ENCODE peak calls at places on chromosomes 6 and 20, in six cellular contexts. V is stomach, K is Calu3, E is body of pancreas, F is endothelial cell, T is AG04449. O is an unnamed sample.

GRCh38 chr6:111515259-111515658 is 32.2 kb upstream of the REV3L start:
- DNase-seq in V (no peak), K (no peak), E (no peak), F (no peak), T (no peak), O (no peak)

GRCh38 chr6:69846770-69847506 is 19.4 kb upstream of the COL19A1 start:
- DNase-seq in V (no peak), K (no peak), E (no peak), F (no peak), T (no peak), O (no peak)

GRCh38 chr20:615494-615893 is 5.4 kb upstream of the TCF15 start:
- DNase-seq in V (no peak), K (no peak), E (no peak), F (no peak), T (no peak), O (no peak)

GRCh38 chr6:46923476-46923875 is 1.7 kb upstream of the ADGRF5 start:
- DNase-seq in V (no peak), K (no peak), E (no peak), F (no peak), T (no peak), O (no peak)

GRCh38 chr20:41428285-41428684 is 61.7 kb upstream of the EMILIN3 start:
- DNase-seq in V (no peak), K (no peak), E (no peak), F (no peak), T (no peak), O (peak; percentile 11)

GRCh38 chr6:44667668-44668390 is 280.3 kb downstream of the CDC5L start:
- DNase-seq in V (peak; percentile 39), K (peak; percentile 76), E (peak; percentile 50), F (peak; percentile 44), T (no peak), O (no peak)

GRCh38 chr6:16969699-16970695 is 131.9 kb upstream of the STMND1 start:
- DNase-seq in V (no peak), K (no peak), E (no peak), F (no peak), T (no peak), O (peak; percentile 15)

GRCh38 chr6:159169557-159170332 is 545 bp downstream of the FNDC1 start:
- DNase-seq in V (no peak), K (peak; percentile 18), E (peak; percentile 8), F (peak; percentile 60), T (no peak), O (peak; percentile 31)

GRCh38 chr20:52172392-52173047 is 19.1 kb downstream of the ZFP64 start:
- DNase-seq in V (no peak), K (no peak), E (no peak), F (no peak), T (no peak), O (no peak)

DNA sequence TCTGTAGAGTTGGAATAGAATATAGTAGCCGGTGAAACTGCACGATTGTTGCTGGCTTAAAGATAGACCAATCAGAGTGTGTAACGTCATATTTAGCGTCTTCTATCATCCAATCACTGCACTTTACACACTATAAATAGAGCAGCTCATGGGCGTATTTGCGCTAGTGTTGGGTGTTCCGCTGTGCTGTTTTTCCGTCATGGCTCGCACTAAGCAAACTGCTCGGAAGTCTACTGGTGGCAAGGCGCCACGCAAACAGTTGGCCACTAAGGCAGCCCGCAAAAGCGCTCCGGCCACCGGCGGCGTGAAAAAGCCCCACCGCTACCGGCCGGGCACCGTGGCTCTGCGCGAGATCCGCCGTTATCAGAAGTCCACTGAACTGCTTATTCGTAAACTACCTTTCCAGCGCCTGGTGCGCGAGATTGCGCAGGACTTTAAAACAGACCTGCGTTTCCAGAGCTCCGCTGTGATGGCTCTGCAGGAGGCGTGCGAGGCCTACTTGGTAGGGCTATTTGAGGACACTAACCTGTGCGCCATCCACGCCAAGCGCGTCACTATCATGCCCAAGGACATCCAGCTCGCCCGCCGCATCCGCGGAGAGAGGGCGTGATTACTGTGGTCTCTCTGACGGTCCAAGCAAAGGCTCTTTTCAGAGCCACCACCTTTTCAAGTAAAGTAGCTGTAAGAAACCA is 57.8 kb downstream of the TRIM38 start:
- DNase-seq in V (peak; percentile 88), K (peak; percentile 60), E (peak; percentile 85), F (peak; percentile 56), T (no peak), O (peak; percentile 96)
- TF ChIP-seq CTCF in V (no peak), K (no peak), E (no peak), F (no peak), T (no peak), O (no peak)

GRCh38 chr6:126335210-126335609 is 4.7 kb upstream of the CENPW start:
- DNase-seq in V (no peak), K (no peak), E (no peak), F (no peak), T (no peak), O (no peak)
- TF ChIP-seq CTCF in V (no peak), K (no peak), E (no peak), F (no peak), T (no peak), O (peak; percentile 6)

GRCh38 chr6:122838060-122838780 is 49.2 kb downstream of the SMPDL3A start:
- DNase-seq in V (no peak), K (no peak), E (no peak), F (no peak), T (no peak), O (peak; percentile 60)
- TF ChIP-seq CTCF in V (no peak), K (peak; percentile 28), E (peak; percentile 49), F (peak; percentile 47), T (peak; percentile 37), O (peak; percentile 72)

GRCh38 chr6:160692369-160692959 is 9.6 kb upstream of the PLG start:
- DNase-seq in V (no peak), K (no peak), E (no peak), F (no peak), T (no peak), O (no peak)

GRCh38 chr6:160685762-160686450 is 16.1 kb upstream of the PLG start:
- DNase-seq in V (no peak), K (no peak), E (no peak), F (no peak), T (no peak), O (no peak)

GRCh38 chr6:160691617-160692016 is 10.4 kb upstream of the PLG start:
- DNase-seq in V (no peak), K (no peak), E (no peak), F (no peak), T (no peak), O (no peak)

GRCh38 chr6:160690458-160690857 is 11.6 kb upstream of the PLG start:
- DNase-seq in V (no peak), K (no peak), E (no peak), F (no peak), T (no peak), O (no peak)
- TF ChIP-seq CTCF in V (no peak), K (no peak), E (no peak), F (no peak), T (no peak), O (no peak)

GRCh38 chr20:60055740-60056139 is 97.5 kb downstream of the CDH26 start:
- DNase-seq in V (peak; percentile 41), K (no peak), E (no peak), F (no peak), T (no peak), O (no peak)
- TF ChIP-seq CTCF in V (no peak), K (no peak), E (no peak), F (no peak), T (no peak), O (no peak)

GRCh38 chr6:132768051-132768517 is 10.4 kb upstream of the VNN2 start:
- DNase-seq in V (peak; percentile 52), K (peak; percentile 68), E (peak; percentile 60), F (peak; percentile 52), T (no peak), O (no peak)
- TF ChIP-seq CTCF in V (no peak), K (peak; percentile 95), E (peak; percentile 72), F (peak; percentile 71), T (no peak), O (peak; percentile 7)

O was measured in fibroblast of the aortic adventitia.